ENCODE peak calls at places on chromosomes 2 and 18, in seven cellular contexts. J is uterus, P is heart left ventricle, U is IMR-90, D is endothelial cell of umbilical vein, B is A549, W is breast epithelium. Z is an unnamed sample.

GRCh38 chr2:15145046-15145817 is 415.9 kb downstream of the NBAS start:
- DNase-seq in J (no peak), P (no peak), U (no peak), D (no peak), B (no peak), W (no peak), Z (no peak)

GRCh38 chr18:77086034-77086433 is 46.5 kb downstream of the MBP start:
- DNase-seq in J (no peak), P (no peak), U (peak), D (peak), B (no peak), W (no peak), Z (peak)

GRCh38 chr18:11857177-11857887 is 6.1 kb downstream of the CHMP1B start:
- DNase-seq in J (peak), P (peak), U (peak), D (peak), B (peak), W (no peak), Z (peak)

GRCh38 chr2:60641866-60642788 is 88.7 kb upstream of the BCL11A start:
- DNase-seq in J (no peak), P (no peak), U (peak), D (peak), B (peak), W (no peak), Z (no peak)

GRCh38 chr18:50970006-50970405 is 2.2 kb downstream of the ELAC1 start:
- DNase-seq in J (no peak), P (no peak), U (no peak), D (no peak), B (no peak), W (no peak), Z (no peak)

GRCh38 chr2:211503856-211504255 is 947.5 kb downstream of the CPS1 start:
- DNase-seq in J (no peak), P (no peak), U (no peak), D (no peak), B (no peak), W (no peak), Z (no peak)

GRCh38 chr2:184174493-184175112 is 423.7 kb upstream of the ZNF804A start:
- DNase-seq in J (no peak), P (no peak), U (no peak), D (no peak), B (no peak), W (no peak), Z (no peak)

GRCh38 chr2:119216994-119217393 is 6.6 kb upstream of the STEAP3 start:
- DNase-seq in J (no peak), P (no peak), U (no peak), D (no peak), B (no peak), W (peak), Z (peak)

GRCh38 chr2:27494284-27494943 is 586 bp downstream of the FNDC4 start:
- DNase-seq in J (peak), P (peak), U (peak), D (peak), B (no peak), W (peak), Z (peak)

GRCh38 chr2:188631037-188631794 is 339.5 kb downstream of the GULP1 start:
- DNase-seq in J (no peak), P (no peak), U (no peak), D (no peak), B (no peak), W (no peak), Z (no peak)

GRCh38 chr2:216698895-216699294 is 3.5 kb upstream of the IGFBP5 start:
- DNase-seq in J (no peak), P (peak), U (peak), D (peak), B (peak), W (no peak), Z (no peak)

GRCh38 chr18:26335139-26335933 is 109.1 kb downstream of the TAF4B start:
- DNase-seq in J (no peak), P (no peak), U (no peak), D (no peak), B (no peak), W (peak), Z (no peak)

GRCh38 chr2:240253583-240254145 is 113.2 kb upstream of the OTOS start:
- DNase-seq in J (no peak), P (no peak), U (no peak), D (no peak), B (no peak), W (no peak), Z (no peak)

GRCh38 chr18:35027206-35027605 is 14.0 kb upstream of the MAPRE2 start:
- DNase-seq in J (no peak), P (no peak), U (no peak), D (no peak), B (no peak), W (no peak), Z (no peak)

GRCh38 chr2:186605041-186605440 is 15.2 kb downstream of the ITGAV start:
- DNase-seq in J (no peak), P (no peak), U (no peak), D (peak), B (no peak), W (no peak), Z (no peak)

GRCh38 chr2:145049475-145049874 is 529.6 kb upstream of the ZEB2 start:
- DNase-seq in J (no peak), P (no peak), U (no peak), D (peak), B (no peak), W (no peak), Z (no peak)

GRCh38 chr2:237410949-237411635 is 2.9 kb downstream of the COL6A3 start:
- DNase-seq in J (peak), P (no peak), U (no peak), D (no peak), B (no peak), W (no peak), Z (no peak)

GRCh38 chr2:165016772-165017411 is 61.6 kb upstream of the SLC38A11 start:
- DNase-seq in J (no peak), P (peak), U (peak), D (peak), B (peak), W (peak), Z (no peak)

GRCh38 chr2:74414475-74414874 is 6.9 kb downstream of the C2orf81 start:
- DNase-seq in J (no peak), P (no peak), U (no peak), D (no peak), B (no peak), W (no peak), Z (no peak)

GRCh38 chr18:55925772-55926171 is 337.8 kb upstream of the TCF4 start:
- DNase-seq in J (no peak), P (no peak), U (no peak), D (no peak), B (no peak), W (no peak), Z (no peak)

GRCh38 chr2:10806543-10806942 is 6.0 kb downstream of the PDIA6 start:
- DNase-seq in J (no peak), P (no peak), U (no peak), D (no peak), B (no peak), W (no peak), Z (no peak)

GRCh38 chr2:105580870-105581567 is 163.7 kb upstream of the NCK2 start:
- DNase-seq in J (no peak), P (no peak), U (no peak), D (no peak), B (no peak), W (no peak), Z (no peak)

GRCh38 chr2:191204443-191204842 is 40.8 kb upstream of the MYO1B start:
- DNase-seq in J (no peak), P (no peak), U (no peak), D (no peak), B (no peak), W (no peak), Z (no peak)

GRCh38 chr18:49664086-49664890 is 102.4 kb downstream of the LIPG start:
- DNase-seq in J (peak), P (peak), U (no peak), D (peak), B (no peak), W (no peak), Z (no peak)

GRCh38 chr2:38146917-38147307 is 71.0 kb upstream of the CYP1B1 start:
- DNase-seq in J (peak), P (peak), U (peak), D (peak), B (peak), W (peak), Z (no peak)

GRCh38 chr18:67783215-67783946 is 266.9 kb upstream of the DSEL start:
- DNase-seq in J (no peak), P (no peak), U (peak), D (peak), B (no peak), W (no peak), Z (no peak)

GRCh38 chr2:190554357-190555006 is 20.0 kb upstream of the NEMP2 start:
- DNase-seq in J (no peak), P (no peak), U (no peak), D (no peak), B (no peak), W (no peak), Z (no peak)

GRCh38 chr2:164655750-164656149 is 34.5 kb upstream of the GRB14 start:
- DNase-seq in J (no peak), P (no peak), U (no peak), D (peak), B (no peak), W (no peak), Z (no peak)

GRCh38 chr2:72140621-72140960 is 7.1 kb downstream of the CYP26B1 start:
- DNase-seq in J (no peak), P (peak), U (no peak), D (no peak), B (no peak), W (no peak), Z (peak)

GRCh38 chr2:5897249-5897648 is 205.1 kb downstream of the SOX11 start:
- DNase-seq in J (no peak), P (no peak), U (no peak), D (no peak), B (no peak), W (no peak), Z (no peak)

GRCh38 chr2:62475172-62476011 is 30.6 kb downstream of the TMEM17 start:
- DNase-seq in J (no peak), P (no peak), U (no peak), D (peak), B (no peak), W (no peak), Z (no peak)

GRCh38 chr2:20612835-20613341 is 38.0 kb downstream of the HS1BP3 start:
- DNase-seq in J (no peak), P (no peak), U (no peak), D (peak), B (no peak), W (no peak), Z (no peak)

GRCh38 chr2:44970846-44971450 is 29.4 kb downstream of the SIX3 start:
- DNase-seq in J (no peak), P (no peak), U (peak), D (no peak), B (no peak), W (no peak), Z (peak)

DNA sequence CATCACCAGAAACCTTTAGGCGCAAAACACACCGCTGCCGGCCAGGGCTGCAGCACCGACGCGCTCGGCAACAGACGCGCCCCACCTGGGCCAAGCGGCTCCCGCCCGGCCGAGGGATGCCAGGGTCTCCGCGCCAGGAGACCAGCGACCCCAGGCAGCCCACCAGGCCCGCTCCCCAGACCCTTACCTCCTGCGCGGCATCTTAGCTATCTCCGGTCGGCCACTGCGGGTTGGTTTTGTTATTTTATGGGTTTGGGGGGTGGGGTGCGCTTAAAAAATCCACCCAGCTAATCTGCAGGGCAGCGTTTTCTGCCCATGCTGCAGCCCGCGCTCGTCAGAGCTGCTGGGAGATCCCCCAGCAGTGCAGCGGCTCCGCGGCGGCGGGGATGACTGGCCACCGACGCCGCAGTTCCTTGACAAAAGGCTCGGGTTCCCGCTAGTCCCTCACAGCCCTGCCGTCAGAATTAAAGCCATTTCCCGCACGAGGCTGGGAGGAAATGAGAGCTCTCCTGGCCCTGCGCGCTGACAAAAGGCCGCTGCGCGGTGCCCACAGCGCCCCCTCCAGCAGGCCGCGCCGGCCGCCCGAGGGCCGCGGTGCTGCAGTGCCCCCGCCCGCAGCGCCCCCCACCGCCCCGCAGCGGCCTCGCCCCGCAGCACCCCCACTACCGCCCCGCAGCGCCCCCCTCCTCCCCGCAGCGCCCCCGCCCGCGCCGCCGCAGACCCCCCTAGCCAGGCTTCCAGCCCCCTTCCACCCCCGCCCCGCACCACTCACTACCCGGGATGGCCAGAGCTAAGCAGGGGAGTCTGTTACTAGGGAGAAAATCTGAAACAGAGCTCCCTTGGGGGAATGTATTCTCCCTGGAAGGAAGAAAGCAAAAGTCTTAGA is at the start of gene ADD2:
- DNase-seq in J (no peak), P (peak), U (peak), D (peak), B (peak), W (no peak), Z (no peak)
- TF ChIP-seq CTCF in J (no peak), P (peak), U (peak), D (peak), B (peak), W (no peak), Z (no peak)

DNA sequence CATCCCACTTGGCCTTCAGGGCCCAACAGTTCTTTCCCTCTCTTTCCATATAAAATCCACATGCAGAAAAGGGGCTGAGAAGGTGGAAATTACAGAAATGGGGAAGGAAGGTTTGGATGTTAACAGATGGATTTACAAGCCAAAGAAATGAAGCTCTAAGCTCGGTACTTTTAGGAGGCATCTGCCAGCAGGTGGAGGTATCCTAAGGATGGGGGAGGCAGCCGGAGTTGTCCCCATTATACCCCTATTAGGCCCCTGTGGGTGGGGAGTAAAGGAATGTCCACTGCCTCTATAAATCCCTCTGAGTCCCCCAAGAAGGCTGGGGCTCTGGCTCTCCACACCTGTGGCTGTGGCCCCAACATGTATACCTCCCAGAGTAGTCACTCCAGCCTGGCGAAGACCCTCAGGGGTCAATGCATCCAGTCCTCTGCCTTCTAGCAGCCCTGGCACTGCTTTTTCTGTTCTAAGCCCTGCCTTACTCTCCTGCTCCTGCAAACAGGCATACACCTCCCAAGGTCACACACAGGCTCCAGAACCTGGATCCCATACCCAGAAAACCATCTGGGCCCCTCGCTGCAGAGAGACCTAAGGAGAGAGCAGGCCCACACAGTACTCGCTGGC is 1.2 kb downstream of the FBXO41 start:
- DNase-seq in J (no peak), P (no peak), U (no peak), D (no peak), B (no peak), W (no peak), Z (peak)
- H3K4me3 ChIP-seq in J (peak), P (no peak), U (peak), D (no peak), B (peak), W (peak), Z (no peak)

GRCh38 chr18:6943143-6943542 is 174.5 kb downstream of the LAMA1 start:
- DNase-seq in J (no peak), P (no peak), U (no peak), D (no peak), B (no peak), W (no peak), Z (no peak)

GRCh38 chr18:6940451-6940970 is 177.1 kb downstream of the LAMA1 start:
- DNase-seq in J (no peak), P (no peak), U (no peak), D (no peak), B (no peak), W (no peak), Z (no peak)

GRCh38 chr18:6942742-6943141 is 174.9 kb downstream of the LAMA1 start:
- DNase-seq in J (no peak), P (no peak), U (no peak), D (no peak), B (no peak), W (no peak), Z (no peak)

GRCh38 chr18:6938003-6938402 is 179.6 kb downstream of the LAMA1 start:
- DNase-seq in J (no peak), P (no peak), U (no peak), D (no peak), B (no peak), W (no peak), Z (no peak)

DNA sequence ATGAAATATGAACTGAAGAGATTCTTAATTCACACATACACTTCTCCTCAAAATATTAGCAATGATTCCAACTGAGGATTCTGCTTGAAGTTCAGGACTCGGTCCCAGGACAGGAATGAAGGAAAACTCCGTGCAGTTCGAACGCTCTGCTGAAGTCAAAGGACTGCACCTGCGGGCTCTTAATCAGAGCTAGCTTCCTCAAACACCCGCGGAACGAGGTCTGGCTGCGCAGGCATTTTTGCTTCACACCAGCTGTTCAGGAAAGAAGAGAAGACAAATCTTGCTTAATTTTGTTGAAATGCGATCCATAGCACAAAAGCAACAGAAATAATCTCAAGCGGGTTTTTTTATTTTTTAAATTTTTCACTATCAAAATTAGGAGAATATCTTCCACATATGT is 175.6 kb downstream of the LAMA1 start:
- DNase-seq in J (no peak), P (no peak), U (no peak), D (no peak), B (no peak), W (no peak), Z (no peak)
- TF ChIP-seq POLR2A in J (no peak), P (no peak), U (no peak), D (no peak), B (no peak), W (no peak), Z (no peak)

GRCh38 chr18:70146174-70146573 is 59.3 kb downstream of the RTTN start:
- DNase-seq in J (no peak), P (no peak), U (no peak), D (no peak), B (no peak), W (no peak), Z (no peak)
- TF ChIP-seq CTCF in J (no peak), P (no peak), U (no peak), D (no peak), B (no peak), W (no peak), Z (no peak)

GRCh38 chr2:223725986-223726970 is 111.1 kb downstream of the AP1S3 start:
- DNase-seq in J (no peak), P (no peak), U (no peak), D (no peak), B (no peak), W (no peak), Z (no peak)

GRCh38 chr2:223724831-223725230 is 112.6 kb downstream of the AP1S3 start:
- DNase-seq in J (no peak), P (no peak), U (peak), D (peak), B (no peak), W (no peak), Z (no peak)

GRCh38 chr2:223722226-223722625 is 115.2 kb downstream of the AP1S3 start:
- DNase-seq in J (no peak), P (no peak), U (no peak), D (no peak), B (no peak), W (no peak), Z (no peak)

GRCh38 chr2:223723954-223724411 is 113.4 kb downstream of the AP1S3 start:
- DNase-seq in J (no peak), P (no peak), U (no peak), D (no peak), B (no peak), W (no peak), Z (no peak)

GRCh38 chr2:223725494-223725893 is 111.9 kb downstream of the AP1S3 start:
- DNase-seq in J (peak), P (peak), U (peak), D (peak), B (peak), W (peak), Z (peak)
- H3K4me3 ChIP-seq in J (no peak), P (no peak), U (peak), D (no peak), B (peak), W (no peak), Z (no peak)

GRCh38 chr2:234980476-234981187 is 28.8 kb downstream of the SH3BP4 start:
- DNase-seq in J (no peak), P (no peak), U (no peak), D (peak), B (no peak), W (no peak), Z (no peak)
- TF ChIP-seq POLR2A in J (no peak), P (no peak), U (no peak), D (no peak), B (no peak), W (no peak), Z (no peak)

GRCh38 chr2:235737840-235738239 is 244.0 kb downstream of the AGAP1 start:
- DNase-seq in J (no peak), P (no peak), U (no peak), D (no peak), B (no peak), W (no peak), Z (no peak)
- TF ChIP-seq CTCF in J (no peak), P (no peak), U (no peak), D (no peak), B (no peak), W (no peak), Z (no peak)

GRCh38 chr2:120545521-120546076 is 190.1 kb upstream of the GLI2 start:
- DNase-seq in J (no peak), P (no peak), U (peak), D (no peak), B (no peak), W (no peak), Z (no peak)
- H3K4me3 ChIP-seq in J (no peak), P (no peak), U (no peak), D (no peak), B (no peak), W (no peak), Z (no peak)

GRCh38 chr2:127025357-127026062 is 81.4 kb downstream of the BIN1 start:
- DNase-seq in J (peak), P (peak), U (peak), D (peak), B (peak), W (no peak), Z (peak)
- TF ChIP-seq POLR2A in J (no peak), P (no peak), U (peak), D (no peak), B (peak), W (no peak), Z (no peak)

Z was measured in lower leg skin.